ENCODE peak calls at places on chromosome 17, in four cellular contexts. U is mesendoderm, G is T-helper 1 cell, X is skeletal muscle cell. F is an unnamed sample.

GRCh38 chr17:54937018-54937417 is 31.4 kb downstream of the COX11 start:
- DNase-seq in G (no peak), X (no peak), U (peak; percentile 20), F (no peak)

GRCh38 chr17:3755335-3756030 is 31.8 kb downstream of the HASPIN start:
- DNase-seq in U (no peak), X (no peak), G (no peak), F (no peak)

GRCh38 chr17:12320286-12320685 is 299.6 kb downstream of the MAP2K4 start:
- DNase-seq in G (no peak), X (peak; percentile 21), U (no peak), F (no peak)

GRCh38 chr17:77383613-77384608 is 243.1 kb downstream of the SEC14L1 start:
- DNase-seq in X (no peak), G (no peak), U (no peak), F (peak; percentile 59)

GRCh38 chr17:1013729-1014090 is 16.8 kb downstream of the TIMM22 start:
- DNase-seq in U (no peak), X (no peak), G (no peak), F (no peak)

GRCh38 chr17:16419929-16420271 is 4.5 kb downstream of the TRPV2 start:
- DNase-seq in G (no peak), X (no peak), U (no peak), F (peak; percentile 81)

GRCh38 chr17:45370949-45371413 is 54.2 kb upstream of the MAP3K14 start:
- DNase-seq in G (no peak), X (no peak), U (no peak), F (peak; percentile 54)

GRCh38 chr17:78895322-78895721 is 7.7 kb downstream of the CEP295NL start:
- DNase-seq in G (no peak), U (no peak), X (no peak), F (no peak)

GRCh38 chr17:81513669-81514484 is 1.3 kb upstream of the ACTG1 start:
- DNase-seq in G (no peak), X (peak; percentile 38), U (peak; percentile 85), F (peak; percentile 77)

GRCh38 chr17:82931696-82932060 is 91.9 kb upstream of the ZNF750 start:
- DNase-seq in X (peak; percentile 81), U (no peak), G (no peak), F (peak; percentile 81)

GRCh38 chr17:50909765-50910661 is 43.9 kb upstream of the TOB1 start:
- DNase-seq in G (peak; percentile 54), X (no peak), U (no peak), F (no peak)

GRCh38 chr17:42313773-42314566 is 25.7 kb downstream of the STAT5A start:
- DNase-seq in U (no peak), G (no peak), X (no peak), F (peak; percentile 54)

GRCh38 chr17:72512649-72513556 is 392.1 kb downstream of the SOX9 start:
- DNase-seq in G (no peak), U (no peak), X (no peak), F (no peak)

GRCh38 chr17:18850679-18851078 is 7.3 kb upstream of the PRPSAP2 start:
- DNase-seq in X (no peak), U (no peak), G (no peak), F (no peak)

GRCh38 chr17:8997994-8998628 is 23.2 kb upstream of the NTN1 start:
- DNase-seq in G (peak; percentile 64), X (no peak), U (peak; percentile 70), F (peak; percentile 39)

GRCh38 chr17:68246271-68247028 is 1.4 kb upstream of the AMZ2 start:
- DNase-seq in G (no peak), U (no peak), X (no peak), F (no peak)

GRCh38 chr17:82444941-82445521 is 5.5 kb downstream of the CYBC1 start:
- DNase-seq in X (no peak), G (no peak), U (no peak), F (no peak)

GRCh38 chr17:5354886-5355415 is 64.5 kb downstream of the NUP88 start:
- DNase-seq in X (no peak), U (no peak), G (no peak), F (no peak)

GRCh38 chr17:57948555-57949420 is 6.4 kb downstream of the CUEDC1 start:
- DNase-seq in G (no peak), U (peak; percentile 97), X (peak; percentile 93), F (peak; percentile 99)

GRCh38 chr17:55433029-55433628 is 11.5 kb upstream of the MMD start:
- DNase-seq in U (peak; percentile 76), X (no peak), G (no peak), F (peak; percentile 97)

GRCh38 chr17:16425698-16426659 is 10.6 kb downstream of the TRPV2 start:
- DNase-seq in G (no peak), X (no peak), U (no peak), F (no peak)

GRCh38 chr17:33494156-33494555 is 201.1 kb upstream of the ASIC2 start:
- DNase-seq in G (no peak), X (no peak), U (peak; percentile 46), F (peak; percentile 1)

GRCh38 chr17:65294184-65294719 is 157.1 kb downstream of the RGS9 start:
- DNase-seq in G (peak; percentile 26), U (peak; percentile 92), X (peak; percentile 20), F (peak; percentile 28)

GRCh38 chr17:81314410-81315169 is 19.5 kb upstream of the SLC38A10 start:
- DNase-seq in G (no peak), U (no peak), X (no peak), F (no peak)

GRCh38 chr17:75524269-75524970 is 1.1 kb upstream of the LLGL2 start:
- DNase-seq in U (no peak), X (no peak), G (no peak), F (no peak)

GRCh38 chr17:79549111-79549915 is 61.5 kb downstream of the RBFOX3 start:
- DNase-seq in U (no peak), G (no peak), X (no peak), F (no peak)

GRCh38 chr17:21355586-21355985 is 20.6 kb upstream of the KCNJ12 start:
- DNase-seq in U (no peak), X (no peak), G (no peak), F (no peak)